ENCODE peak calls at places on chromosomes 7 and 10, in eight cellular contexts. H is OCI-LY7, N is GM12864, P is GM06990, D is MM.1S, J is heart left ventricle, G is cardiac muscle cell, X is SK-N-SH. A is an unnamed sample.

GRCh38 chr10:103057980-103058568 is 135.0 kb downstream of the NT5C2 start:
- DNase-seq in D (no peak), X (no peak), N (no peak), P (no peak), G (no peak), J (no peak), H (no peak), A (no peak)

GRCh38 chr10:88895252-88895651 is 15.2 kb downstream of the STAMBPL1 start:
- DNase-seq in N (no peak), D (no peak), P (no peak), G (no peak), J (no peak), H (no peak), X (no peak), A (no peak)

GRCh38 chr7:151244156-151244870 is 4.2 kb downstream of the SMARCD3 start:
- DNase-seq in H (peak), D (peak), N (no peak), J (no peak), G (peak), X (peak), P (no peak), A (no peak)

GRCh38 chr10:17255512-17255911 is 27.5 kb downstream of the VIM start:
- DNase-seq in G (no peak), P (no peak), D (no peak), H (no peak), J (no peak), X (no peak), N (no peak), A (no peak)

GRCh38 chr7:16463520-16463919 is 2.0 kb downstream of the SOSTDC1 start:
- DNase-seq in N (no peak), G (no peak), X (no peak), D (no peak), J (no peak), H (no peak), P (no peak), A (no peak)

GRCh38 chr7:44973610-44974401 is 5.0 kb downstream of the MYO1G start:
- DNase-seq in H (peak), P (no peak), N (no peak), D (peak), J (peak), G (peak), X (peak), A (peak)

GRCh38 chr10:77905086-77905735 is 21.3 kb downstream of the DLG5 start:
- DNase-seq in N (no peak), X (no peak), H (no peak), J (no peak), P (no peak), G (no peak), D (no peak), A (no peak)

GRCh38 chr7:37211097-37211496 is 237.6 kb downstream of the ELMO1 start:
- DNase-seq in P (no peak), X (no peak), D (no peak), J (peak), N (no peak), H (no peak), G (peak), A (no peak)

GRCh38 chr10:20399789-20400188 is 497.3 kb downstream of the NEBL start:
- DNase-seq in G (no peak), D (no peak), X (peak), J (no peak), H (no peak), P (no peak), N (no peak), A (no peak)

GRCh38 chr10:103711351-103711994 is 143.9 kb downstream of the SH3PXD2A start:
- DNase-seq in D (no peak), G (no peak), X (no peak), J (no peak), P (no peak), N (no peak), H (no peak), A (no peak)

GRCh38 chr7:107995184-107996071 is 7.5 kb downstream of the LAMB1 start:
- DNase-seq in X (peak), N (no peak), H (no peak), J (peak), D (no peak), P (no peak), G (peak), A (no peak)

GRCh38 chr10:32692174-32692573 is 246.2 kb downstream of the CCDC7 start:
- DNase-seq in G (peak), D (no peak), J (no peak), H (no peak), N (no peak), X (no peak), P (no peak), A (no peak)

GRCh38 chr7:2017483-2017891 is 215.3 kb downstream of the MAD1L1 start:
- DNase-seq in P (no peak), G (no peak), H (no peak), D (no peak), J (no peak), N (no peak), X (peak), A (peak)

GRCh38 chr10:79207096-79207357 is 138.3 kb downstream of the ZMIZ1 start:
- DNase-seq in G (no peak), P (no peak), X (no peak), J (no peak), D (no peak), N (no peak), H (no peak), A (no peak)

GRCh38 chr7:39952378-39952777 is 2.3 kb downstream of the CDK13 start:
- DNase-seq in H (peak), D (no peak), J (no peak), P (no peak), X (no peak), G (peak), N (no peak), A (no peak)

GRCh38 chr10:70812814-70813213 is 2.9 kb upstream of the SGPL1 start:
- DNase-seq in G (no peak), J (no peak), D (no peak), P (no peak), N (no peak), H (no peak), X (no peak), A (no peak)

GRCh38 chr7:11650030-11650429 is 182.0 kb downstream of the THSD7A start:
- DNase-seq in P (no peak), H (no peak), X (no peak), G (peak), D (no peak), J (no peak), N (no peak), A (no peak)

GRCh38 chr7:121510302-121510701 is 114.2 kb upstream of the FAM3C start:
- DNase-seq in H (peak), J (no peak), N (no peak), D (no peak), P (no peak), G (no peak), X (no peak), A (no peak)

GRCh38 chr7:111894518-111894917 is 311.7 kb downstream of the DOCK4 start:
- DNase-seq in D (no peak), P (no peak), N (no peak), H (no peak), J (no peak), X (no peak), G (no peak), A (no peak)

GRCh38 chr7:55308186-55308929 is 56.8 kb upstream of the LANCL2 start:
- DNase-seq in J (no peak), H (no peak), D (no peak), N (no peak), X (no peak), P (no peak), G (peak), A (no peak)

GRCh38 chr7:120862987-120863386 is 5.0 kb upstream of the TSPAN12 start:
- DNase-seq in D (no peak), N (no peak), G (peak), H (no peak), J (no peak), X (no peak), P (no peak), A (no peak)

DNA sequence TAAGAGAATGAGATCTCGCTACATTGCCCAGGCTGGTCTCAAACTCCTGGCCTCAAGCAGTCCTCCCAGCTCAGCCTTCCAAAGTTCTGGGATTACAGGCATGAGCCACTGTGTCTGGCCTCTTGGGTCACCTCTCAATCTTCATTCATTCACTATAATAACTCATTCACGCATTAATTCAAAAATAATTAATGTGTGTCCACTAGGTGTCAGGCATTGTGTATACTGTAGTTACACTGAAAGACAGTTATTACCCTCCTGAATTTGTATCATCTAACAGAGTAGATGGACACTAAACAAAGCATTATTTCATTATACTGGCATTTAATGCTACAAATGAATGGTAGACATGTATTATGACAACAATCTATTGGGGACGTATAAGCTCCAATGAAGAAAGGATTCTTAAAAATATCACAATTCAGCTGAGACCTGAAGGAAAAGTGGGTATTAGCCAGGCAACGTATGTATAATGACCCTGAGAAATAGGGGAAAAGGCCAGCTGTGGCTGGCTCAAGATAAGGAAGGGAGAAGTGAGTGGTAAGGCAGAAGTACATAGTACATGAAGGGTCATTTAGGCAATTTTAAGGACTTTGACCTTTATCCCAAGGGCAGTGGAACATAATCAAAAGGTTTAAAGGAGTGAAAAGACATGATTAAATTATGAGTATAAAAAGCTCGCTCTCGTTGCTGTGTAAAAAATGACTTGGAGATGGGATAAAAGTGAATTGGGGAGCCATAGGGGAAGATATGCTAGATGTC is 150.7 kb downstream of the BTAF1 start:
- DNase-seq in J (no peak), H (peak), P (no peak), G (peak), N (no peak), X (no peak), D (peak), A (no peak)
- TF ChIP-seq CTCF in J (peak), H (peak), P (no peak), G (peak), N (no peak), X (no peak), D (peak), A (peak)

GRCh38 chr7:727806-728460 is 852 bp upstream of the PRKAR1B start:
- DNase-seq in X (peak), J (no peak), N (no peak), G (peak), D (no peak), H (no peak), P (no peak), A (no peak)
- TF ChIP-seq CTCF in X (no peak), J (no peak), N (no peak), G (no peak), D (no peak), H (no peak), P (no peak), A (no peak)

GRCh38 chr10:84163992-84164391 is 9.6 kb upstream of the GPR15LG start:
- DNase-seq in D (no peak), G (no peak), J (no peak), P (no peak), N (no peak), H (no peak), X (no peak), A (no peak)

GRCh38 chr10:84158549-84158948 is 15.1 kb upstream of the GPR15LG start:
- DNase-seq in G (no peak), P (no peak), H (no peak), D (no peak), N (no peak), X (no peak), J (no peak), A (no peak)

GRCh38 chr10:84159076-84159475 is 14.5 kb upstream of the GPR15LG start:
- DNase-seq in N (no peak), D (no peak), G (no peak), J (no peak), P (no peak), X (no peak), H (no peak), A (no peak)

GRCh38 chr10:84158061-84158460 is 15.5 kb upstream of the GPR15LG start:
- DNase-seq in D (no peak), P (no peak), J (no peak), G (no peak), N (no peak), X (no peak), H (no peak), A (no peak)

DNA sequence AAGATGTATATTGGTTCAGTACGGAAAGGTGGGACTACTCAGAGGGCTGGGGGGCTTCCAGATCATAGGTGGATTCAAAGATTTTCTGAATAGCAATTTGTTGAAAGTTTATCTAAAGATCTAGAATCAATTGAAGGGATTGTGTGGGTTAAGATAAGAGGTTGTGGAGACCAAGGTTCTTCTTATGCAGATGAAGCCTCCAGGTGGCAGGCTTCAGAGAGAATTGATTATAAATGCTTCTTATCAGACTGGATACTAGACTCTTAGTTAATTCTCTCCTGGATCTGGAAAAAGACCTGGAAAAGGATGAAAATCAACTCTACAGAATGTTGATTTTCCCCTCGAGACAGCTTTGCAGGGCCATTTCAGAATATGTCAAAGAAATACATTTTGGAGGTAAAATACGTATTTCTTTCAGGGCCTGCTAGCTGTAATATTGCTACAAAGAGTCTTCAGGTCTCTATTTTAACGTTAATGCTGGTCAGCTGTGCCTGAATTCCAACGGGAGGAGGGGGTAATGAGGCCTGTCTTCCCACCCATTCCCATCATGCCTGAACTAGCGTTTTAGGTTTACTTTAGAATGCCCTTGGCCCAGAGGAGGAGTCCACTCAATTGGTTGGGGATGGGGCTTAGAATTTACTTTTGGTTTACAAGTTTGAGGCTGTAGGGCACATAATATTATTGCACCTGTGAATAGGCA is 12.8 kb upstream of the GPR15LG start:
- DNase-seq in N (no peak), X (no peak), J (no peak), D (no peak), P (no peak), G (no peak), H (no peak), A (no peak)
- TF ChIP-seq CTCF in N (no peak), X (no peak), J (no peak), D (no peak), P (peak), G (no peak), H (peak), A (no peak)

GRCh38 chr10:118544401-118544948 is 51.0 kb downstream of the PRLHR start:
- DNase-seq in N (no peak), H (no peak), J (no peak), P (no peak), G (no peak), X (no peak), D (no peak), A (no peak)
- TF ChIP-seq CTCF in N (no peak), H (no peak), J (no peak), P (no peak), G (no peak), X (peak), D (no peak), A (peak)

GRCh38 chr10:49332333-49332732 is 33.4 kb downstream of the C10orf71 start:
- DNase-seq in D (no peak), N (no peak), P (no peak), J (no peak), X (no peak), H (no peak), G (no peak), A (no peak)
- TF ChIP-seq CTCF in D (no peak), N (no peak), P (no peak), J (no peak), X (no peak), H (no peak), G (no peak), A (no peak)

DNA sequence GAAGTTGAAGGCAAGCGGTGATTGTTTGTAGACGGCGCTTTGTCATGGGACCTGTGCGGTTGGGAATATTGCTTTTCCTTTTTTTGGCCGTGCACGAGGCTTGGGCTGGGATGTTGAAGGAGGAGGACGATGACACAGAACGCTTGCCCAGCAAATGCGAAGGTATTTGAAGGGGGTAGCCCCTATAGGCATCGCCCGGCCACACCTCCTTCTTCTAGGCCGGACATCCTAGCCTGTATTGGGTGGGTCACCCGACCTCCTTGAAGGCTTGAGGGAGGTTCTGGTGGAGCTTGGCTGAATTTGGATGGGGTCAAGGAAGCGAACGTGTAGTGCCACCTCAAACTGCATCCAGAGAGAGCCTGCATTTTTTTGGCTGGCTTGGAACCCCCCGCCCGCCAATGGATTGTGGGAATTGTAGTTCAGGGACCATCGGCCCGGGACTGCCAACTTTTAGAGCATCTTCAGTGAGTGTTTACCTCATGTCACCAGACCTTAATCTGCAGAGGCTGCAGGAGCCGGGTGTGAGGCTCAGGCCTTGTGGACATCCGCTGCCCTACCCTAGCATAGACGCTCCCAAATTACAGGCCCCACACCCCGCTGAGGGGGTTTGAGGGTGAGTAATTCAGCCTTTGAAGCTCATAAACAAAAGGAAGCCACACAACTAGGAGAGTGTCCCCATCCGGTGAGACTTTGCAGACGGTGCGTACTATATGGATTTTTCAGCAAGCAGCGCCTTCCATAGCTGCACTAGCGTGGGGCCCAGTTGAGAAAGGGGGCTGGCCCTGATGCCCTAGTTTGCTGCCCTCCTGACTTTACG is 475 bp downstream of the CNPY4 start:
- DNase-seq in N (no peak), J (peak), X (peak), P (no peak), H (peak), G (peak), D (peak), A (no peak)
- TF ChIP-seq CTCF in N (no peak), J (no peak), X (no peak), P (no peak), H (peak), G (no peak), D (no peak), A (no peak)

DNA sequence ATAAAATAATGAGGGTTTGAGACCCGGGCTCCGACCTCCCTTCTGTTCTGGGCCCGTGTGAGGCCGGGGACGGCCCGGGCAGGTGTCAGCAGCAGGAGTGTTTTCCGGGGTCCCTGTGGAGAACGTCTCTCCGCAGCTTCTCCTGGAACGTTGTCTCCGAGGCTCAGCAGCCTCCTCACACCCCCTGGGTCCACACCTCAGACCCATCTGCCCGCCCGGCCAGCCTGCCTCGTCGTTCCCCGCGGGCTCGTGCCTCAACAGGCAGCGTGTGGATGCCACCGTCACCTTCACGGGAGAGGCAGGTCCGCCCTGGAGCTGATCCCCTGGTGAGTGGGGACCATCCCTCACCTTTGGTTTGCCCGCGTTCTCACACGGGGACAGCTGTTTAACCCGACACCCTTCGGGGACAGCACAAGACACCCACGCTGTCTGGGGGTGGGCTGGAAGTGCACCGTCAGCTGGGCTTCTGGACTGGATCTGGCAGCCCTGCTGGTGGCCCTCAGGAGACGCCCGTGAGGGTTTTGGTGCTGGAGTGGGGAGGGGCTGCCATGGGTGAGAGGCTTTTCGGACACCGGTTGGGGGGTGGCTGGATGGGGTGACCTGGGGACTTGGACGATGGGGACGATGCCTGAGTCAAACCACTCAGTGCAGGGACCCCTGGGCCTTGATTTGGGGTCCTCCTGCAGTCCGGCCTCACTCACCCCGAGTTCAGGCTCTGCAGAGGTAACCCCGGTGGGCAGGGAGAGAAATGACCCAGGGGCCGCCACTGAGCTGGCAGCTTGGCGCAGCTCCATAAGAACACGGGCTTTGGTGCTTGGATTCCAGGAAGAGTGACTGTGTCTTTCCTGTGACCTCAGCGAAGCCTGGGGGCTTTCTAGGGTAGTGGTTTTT is 131.7 kb downstream of the DNAJB6 start:
- DNase-seq in X (no peak), G (no peak), D (no peak), N (no peak), J (no peak), H (no peak), P (no peak), A (no peak)
- TF ChIP-seq CTCF in X (no peak), G (no peak), D (no peak), N (no peak), J (no peak), H (no peak), P (no peak), A (no peak)

DNA sequence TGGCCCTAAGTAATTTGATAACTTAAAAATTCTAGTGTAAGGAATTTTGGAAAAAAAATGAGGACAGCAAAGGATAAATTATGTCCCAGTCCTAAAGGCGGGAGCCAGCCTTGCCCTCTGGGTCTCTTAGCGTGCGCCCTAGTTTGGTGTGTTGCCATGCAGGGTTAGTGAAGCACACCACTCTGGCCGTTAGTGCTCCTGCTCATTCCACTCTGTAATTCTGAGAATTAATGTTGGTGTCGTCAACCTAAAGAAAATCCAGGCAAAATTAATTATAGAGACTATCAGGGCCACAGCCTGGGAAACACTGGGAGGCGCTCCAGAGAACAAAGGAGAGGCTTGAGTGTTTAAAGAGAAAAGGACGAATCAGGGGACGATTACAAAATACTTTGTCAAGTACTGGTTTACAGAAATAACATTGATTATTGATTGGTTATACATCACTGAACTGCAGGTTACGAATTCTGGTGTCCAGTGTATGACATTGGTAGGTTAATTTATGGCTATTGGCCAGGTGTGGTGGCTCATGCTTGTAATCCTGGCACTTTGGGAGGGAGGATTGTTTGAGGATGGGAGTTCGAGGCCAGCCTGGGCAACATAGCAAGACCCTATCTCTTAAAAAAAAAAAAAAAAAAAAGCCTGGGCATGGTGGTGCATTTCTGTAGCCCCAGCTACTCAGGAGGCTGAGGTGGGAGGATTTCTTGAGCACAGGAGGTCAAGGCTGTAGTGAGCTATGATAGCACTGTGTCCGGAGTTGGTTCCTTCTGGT is 5.8 kb downstream of the DYNC2I1 start:
- DNase-seq in G (no peak), D (no peak), X (no peak), P (no peak), H (no peak), J (no peak), N (no peak), A (no peak)
- TF ChIP-seq CTCF in G (no peak), D (no peak), X (no peak), P (no peak), H (no peak), J (no peak), N (no peak), A (no peak)

A was measured in CD14-positive monocyte.